ENCODE peak calls at places on chromosomes 13 and 19, in six cellular contexts. U, B, E, T, V and O are unnamed samples.

GRCh38 chr19:30344446-30345425 is 27.4 kb upstream of the ZNF536 start:
- DNase-seq in U (no peak), E (no peak), B (peak), T (no peak), V (no peak), O (no peak)

GRCh38 chr13:65844266-65844841 is 1385.8 kb downstream of the PCDH9 start:
- DNase-seq in T (no peak), U (no peak), V (no peak), B (no peak), E (no peak), O (no peak)

GRCh38 chr19:54938906-54939305 is 8.4 kb downstream of the NLRP7 start:
- DNase-seq in T (no peak), B (no peak), E (no peak), V (no peak), U (no peak), O (no peak)

GRCh38 chr19:33248954-33249613 is 23.4 kb upstream of the SLC7A10 start:
- DNase-seq in E (no peak), T (no peak), U (no peak), B (no peak), V (no peak), O (no peak)

GRCh38 chr19:48714759-48715261 is 4.7 kb downstream of the MAMSTR start:
- DNase-seq in U (no peak), V (no peak), E (no peak), B (no peak), T (no peak), O (no peak)

GRCh38 chr19:35431147-35431807 is 16.8 kb upstream of the FFAR2 start:
- DNase-seq in B (no peak), U (no peak), V (no peak), E (no peak), T (no peak), O (no peak)

GRCh38 chr13:113048766-113049165 is 56.8 kb upstream of the F7 start:
- DNase-seq in U (no peak), V (no peak), B (no peak), T (no peak), E (no peak), O (no peak)

GRCh38 chr13:66305960-66306617 is 924.0 kb downstream of the PCDH9 start:
- DNase-seq in B (no peak), T (no peak), U (no peak), V (no peak), E (no peak), O (no peak)

GRCh38 chr13:79404985-79405384 is 1.1 kb downstream of the RBM26 start:
- DNase-seq in U (no peak), E (no peak), T (no peak), V (peak), B (no peak), O (no peak)

GRCh38 chr13:36345438-36346221 is 564 bp downstream of the SPART start:
- DNase-seq in E (peak), B (no peak), V (peak), T (peak), U (peak), O (peak)

GRCh38 chr13:96994030-96994848 is at the start of gene OXGR1:
- DNase-seq in T (no peak), U (no peak), B (no peak), V (no peak), E (no peak), O (no peak)

GRCh38 chr13:51148952-51149573 is 38.0 kb upstream of the C13orf42 start:
- DNase-seq in V (no peak), E (no peak), B (no peak), T (no peak), U (peak), O (no peak)

GRCh38 chr13:112885782-112886268 is 83.2 kb upstream of the MCF2L start:
- DNase-seq in T (no peak), E (no peak), B (peak), V (no peak), U (peak), O (no peak)

GRCh38 chr13:30750036-30750435 is 14.7 kb downstream of the ALOX5AP start:
- DNase-seq in B (no peak), U (no peak), T (no peak), V (no peak), E (no peak), O (no peak)

GRCh38 chr19:40689339-40690049 is 957 bp downstream of the NUMBL start:
- DNase-seq in E (no peak), U (no peak), B (no peak), T (no peak), V (no peak), O (no peak)

GRCh38 chr19:23817519-23817918 is 58.8 kb upstream of the ZNF681 start:
- DNase-seq in T (peak), E (no peak), B (no peak), U (no peak), V (peak), O (no peak)

GRCh38 chr13:113171250-113172125 is 13.0 kb downstream of the PROZ start:
- DNase-seq in T (no peak), E (no peak), V (no peak), U (no peak), B (no peak), O (no peak)

GRCh38 chr19:38303517-38304351 is at the start of gene C19orf33:
- DNase-seq in B (peak), E (no peak), U (no peak), T (no peak), V (no peak), O (no peak)

GRCh38 chr19:35484637-35485036 is 5.6 kb downstream of the KRTDAP start:
- DNase-seq in B (no peak), U (no peak), V (no peak), E (no peak), T (no peak), O (no peak)